ENCODE peak calls at places on chromosomes 12 and 14, in eight cellular contexts. One of them, this sample, is unnamed.

GRCh38 chr12:96466939-96467751 is 22.2 kb upstream of the CFAP54 start:
- DNase-seq in transverse colon: no peak
- DNase-seq in pancreas: no peak
- DNase-seq in tibial artery: no peak
- DNase-seq in neural progenitor cell: no peak
- DNase-seq in left ventricle myocardium inferior: no peak
- DNase-seq in H9: no peak
- DNase-seq in A673: no peak
- DNase-seq in this sample: no peak

GRCh38 chr12:102053062-102053349 is 8.8 kb downstream of the WASHC3 start:
- DNase-seq in left ventricle myocardium inferior: no peak
- DNase-seq in neural progenitor cell: no peak
- DNase-seq in tibial artery: no peak
- DNase-seq in A673: no peak
- DNase-seq in H9: no peak
- DNase-seq in transverse colon: no peak
- DNase-seq in pancreas: no peak
- DNase-seq in this sample: no peak

GRCh38 chr14:45698462-45699134 is 445.6 kb upstream of the MIS18BP1 start:
- DNase-seq in H9: no peak
- DNase-seq in left ventricle myocardium inferior: no peak
- DNase-seq in neural progenitor cell: no peak
- DNase-seq in pancreas: peak; percentile 15
- DNase-seq in A673: no peak
- DNase-seq in transverse colon: peak; percentile 21
- DNase-seq in tibial artery: no peak
- DNase-seq in this sample: no peak

GRCh38 chr12:89707992-89708792 is 446 bp downstream of the ATP2B1 start:
- DNase-seq in pancreas: peak; percentile 47
- DNase-seq in transverse colon: peak; percentile 47
- DNase-seq in left ventricle myocardium inferior: peak; percentile 31
- DNase-seq in H9: peak; percentile 46
- DNase-seq in neural progenitor cell: peak; percentile 53
- DNase-seq in A673: peak; percentile 28
- DNase-seq in tibial artery: no peak
- DNase-seq in this sample: peak; percentile 47

GRCh38 chr12:120094485-120094884 is 22.1 kb downstream of the RAB35 start:
- DNase-seq in transverse colon: no peak
- DNase-seq in H9: no peak
- DNase-seq in tibial artery: no peak
- DNase-seq in neural progenitor cell: no peak
- DNase-seq in A673: no peak
- DNase-seq in left ventricle myocardium inferior: no peak
- DNase-seq in pancreas: no peak
- DNase-seq in this sample: no peak

GRCh38 chr14:88882236-88882635 is 57.8 kb downstream of the TTC8 start:
- DNase-seq in neural progenitor cell: no peak
- DNase-seq in A673: no peak
- DNase-seq in left ventricle myocardium inferior: no peak
- DNase-seq in transverse colon: no peak
- DNase-seq in tibial artery: no peak
- DNase-seq in H9: no peak
- DNase-seq in pancreas: no peak
- DNase-seq in this sample: no peak

GRCh38 chr12:112025808-112026375 is 12.7 kb downstream of the ERP29 start:
- DNase-seq in pancreas: no peak
- DNase-seq in left ventricle myocardium inferior: no peak
- DNase-seq in transverse colon: no peak
- DNase-seq in tibial artery: no peak
- DNase-seq in H9: no peak
- DNase-seq in A673: no peak
- DNase-seq in neural progenitor cell: no peak
- DNase-seq in this sample: no peak

GRCh38 chr12:89225808-89226368 is 126.4 kb downstream of the DUSP6 start:
- DNase-seq in transverse colon: peak; percentile 64
- DNase-seq in H9: peak; percentile 65
- DNase-seq in neural progenitor cell: peak; percentile 12
- DNase-seq in A673: peak; percentile 51
- DNase-seq in tibial artery: peak; percentile 33
- DNase-seq in left ventricle myocardium inferior: no peak
- DNase-seq in pancreas: peak; percentile 35
- DNase-seq in this sample: peak; percentile 77

GRCh38 chr12:26629864-26630263 is 203.1 kb downstream of the ITPR2 start:
- DNase-seq in left ventricle myocardium inferior: no peak
- DNase-seq in pancreas: no peak
- DNase-seq in tibial artery: no peak
- DNase-seq in A673: peak; percentile 12
- DNase-seq in transverse colon: no peak
- DNase-seq in neural progenitor cell: peak; percentile 30
- DNase-seq in H9: no peak
- DNase-seq in this sample: no peak

GRCh38 chr12:45611061-45611460 is 118.4 kb upstream of the ARID2 start:
- DNase-seq in neural progenitor cell: no peak
- DNase-seq in left ventricle myocardium inferior: no peak
- DNase-seq in A673: no peak
- DNase-seq in tibial artery: no peak
- DNase-seq in H9: no peak
- DNase-seq in pancreas: no peak
- DNase-seq in transverse colon: no peak
- DNase-seq in this sample: no peak

GRCh38 chr12:117641885-117642284 is 280.5 kb upstream of the NOS1 start:
- DNase-seq in H9: no peak
- DNase-seq in left ventricle myocardium inferior: no peak
- DNase-seq in A673: no peak
- DNase-seq in neural progenitor cell: no peak
- DNase-seq in pancreas: no peak
- DNase-seq in transverse colon: no peak
- DNase-seq in tibial artery: no peak
- DNase-seq in this sample: no peak

GRCh38 chr14:22427771-22428228 is 161.2 kb downstream of the DAD1 start:
- DNase-seq in pancreas: no peak
- DNase-seq in left ventricle myocardium inferior: peak; percentile 26
- DNase-seq in H9: no peak
- DNase-seq in transverse colon: no peak
- DNase-seq in tibial artery: peak; percentile 62
- DNase-seq in A673: peak; percentile 90
- DNase-seq in neural progenitor cell: peak; percentile 17
- DNase-seq in this sample: peak; percentile 61

GRCh38 chr14:89365071-89365801 is 51.8 kb downstream of the FOXN3 start:
- DNase-seq in left ventricle myocardium inferior: no peak
- DNase-seq in tibial artery: peak; percentile 33
- DNase-seq in neural progenitor cell: no peak
- DNase-seq in H9: no peak
- DNase-seq in pancreas: peak; percentile 34
- DNase-seq in transverse colon: peak; percentile 59
- DNase-seq in A673: peak; percentile 82
- DNase-seq in this sample: peak; percentile 35

GRCh38 chr14:36238666-36239363 is 62.3 kb upstream of the PTCSC3 start:
- DNase-seq in transverse colon: no peak
- DNase-seq in A673: peak; percentile 60
- DNase-seq in neural progenitor cell: no peak
- DNase-seq in tibial artery: no peak
- DNase-seq in pancreas: no peak
- DNase-seq in H9: no peak
- DNase-seq in left ventricle myocardium inferior: no peak
- DNase-seq in this sample: peak; percentile 46

GRCh38 chr14:56135001-56135400 is 16.8 kb downstream of the PELI2 start:
- DNase-seq in A673: no peak
- DNase-seq in H9: no peak
- DNase-seq in pancreas: peak; percentile 77
- DNase-seq in transverse colon: no peak
- DNase-seq in left ventricle myocardium inferior: no peak
- DNase-seq in neural progenitor cell: no peak
- DNase-seq in tibial artery: no peak
- DNase-seq in this sample: no peak

GRCh38 chr14:68822132-68822651 is 29.3 kb upstream of the ZFP36L1 start:
- DNase-seq in tibial artery: no peak
- DNase-seq in transverse colon: no peak
- DNase-seq in neural progenitor cell: no peak
- DNase-seq in left ventricle myocardium inferior: no peak
- DNase-seq in pancreas: no peak
- DNase-seq in A673: no peak
- DNase-seq in H9: no peak
- DNase-seq in this sample: no peak

GRCh38 chr14:99006271-99006670 is 265.7 kb downstream of the BCL11B start:
- DNase-seq in left ventricle myocardium inferior: no peak
- DNase-seq in pancreas: no peak
- DNase-seq in tibial artery: no peak
- DNase-seq in neural progenitor cell: no peak
- DNase-seq in transverse colon: no peak
- DNase-seq in A673: no peak
- DNase-seq in H9: no peak
- DNase-seq in this sample: no peak

GRCh38 chr14:60722836-60723217 is 1.3 kb downstream of the SIX4 start:
- DNase-seq in pancreas: peak; percentile 66
- DNase-seq in transverse colon: peak; percentile 7
- DNase-seq in tibial artery: no peak
- DNase-seq in neural progenitor cell: no peak
- DNase-seq in A673: no peak
- DNase-seq in left ventricle myocardium inferior: no peak
- DNase-seq in H9: peak; percentile 56
- DNase-seq in this sample: no peak

GRCh38 chr14:75242546-75243273 is 35.9 kb upstream of the FOS start:
- DNase-seq in neural progenitor cell: peak; percentile 65
- DNase-seq in transverse colon: peak; percentile 48
- DNase-seq in tibial artery: peak; percentile 39
- DNase-seq in pancreas: no peak
- DNase-seq in left ventricle myocardium inferior: peak; percentile 28
- DNase-seq in H9: no peak
- DNase-seq in A673: peak; percentile 99
- DNase-seq in this sample: no peak

GRCh38 chr14:71001742-71002141 is 94.5 kb downstream of the PCNX1 start:
- DNase-seq in A673: no peak
- DNase-seq in neural progenitor cell: no peak
- DNase-seq in pancreas: no peak
- DNase-seq in left ventricle myocardium inferior: no peak
- DNase-seq in H9: no peak
- DNase-seq in tibial artery: no peak
- DNase-seq in transverse colon: no peak
- DNase-seq in this sample: no peak

GRCh38 chr14:54146601-54147000 is 190.0 kb upstream of the BMP4 start:
- DNase-seq in pancreas: no peak
- DNase-seq in neural progenitor cell: no peak
- DNase-seq in tibial artery: no peak
- DNase-seq in transverse colon: no peak
- DNase-seq in left ventricle myocardium inferior: no peak
- DNase-seq in A673: peak; percentile 57
- DNase-seq in H9: no peak
- DNase-seq in this sample: no peak

GRCh38 chr12:110546339-110546738 is 36.8 kb downstream of the PPTC7 start:
- DNase-seq in tibial artery: no peak
- DNase-seq in neural progenitor cell: no peak
- DNase-seq in transverse colon: no peak
- DNase-seq in H9: no peak
- DNase-seq in pancreas: no peak
- DNase-seq in A673: peak; percentile 54
- DNase-seq in left ventricle myocardium inferior: no peak
- DNase-seq in this sample: no peak

GRCh38 chr14:91418387-91419043 is 895 bp upstream of the CCDC88C start:
- DNase-seq in neural progenitor cell: peak; percentile 70
- DNase-seq in left ventricle myocardium inferior: peak; percentile 66
- DNase-seq in tibial artery: peak; percentile 47
- DNase-seq in A673: peak; percentile 78
- DNase-seq in H9: peak; percentile 83
- DNase-seq in pancreas: peak; percentile 65
- DNase-seq in transverse colon: peak; percentile 81
- DNase-seq in this sample: peak; percentile 78

GRCh38 chr14:100424504-100425453 is 101.6 kb downstream of the SLC25A47 start:
- DNase-seq in left ventricle myocardium inferior: no peak
- DNase-seq in H9: no peak
- DNase-seq in transverse colon: peak; percentile 50
- DNase-seq in A673: no peak
- DNase-seq in tibial artery: no peak
- DNase-seq in pancreas: no peak
- DNase-seq in neural progenitor cell: no peak
- DNase-seq in this sample: no peak
- H3K27ac ChIP-seq in left ventricle myocardium inferior: no peak overlapping the region
- H3K27ac ChIP-seq in H9: no peak overlapping the region
- H3K27ac ChIP-seq in transverse colon: peak overlapping the region; percentile 25
- H3K27ac ChIP-seq in A673: no peak overlapping the region
- H3K27ac ChIP-seq in tibial artery: no peak overlapping the region
- H3K27ac ChIP-seq in pancreas: no peak overlapping the region
- H3K27ac ChIP-seq in neural progenitor cell: no peak overlapping the region
- H3K27ac ChIP-seq in this sample: no peak overlapping the region

GRCh38 chr12:6351622-6352021 is 9.7 kb upstream of the TNFRSF1A start:
- DNase-seq in H9: no peak
- DNase-seq in A673: no peak
- DNase-seq in neural progenitor cell: no peak
- DNase-seq in pancreas: no peak
- DNase-seq in transverse colon: no peak
- DNase-seq in left ventricle myocardium inferior: no peak
- DNase-seq in tibial artery: no peak
- DNase-seq in this sample: no peak

GRCh38 chr12:6346942-6347341 is 5.1 kb upstream of the TNFRSF1A start:
- DNase-seq in A673: no peak
- DNase-seq in left ventricle myocardium inferior: no peak
- DNase-seq in pancreas: no peak
- DNase-seq in H9: no peak
- DNase-seq in transverse colon: no peak
- DNase-seq in tibial artery: no peak
- DNase-seq in neural progenitor cell: no peak
- DNase-seq in this sample: no peak

GRCh38 chr12:6345319-6346071 is 3.6 kb upstream of the TNFRSF1A start:
- DNase-seq in neural progenitor cell: no peak
- DNase-seq in left ventricle myocardium inferior: no peak
- DNase-seq in A673: no peak
- DNase-seq in transverse colon: no peak
- DNase-seq in H9: no peak
- DNase-seq in pancreas: peak; percentile 46
- DNase-seq in tibial artery: peak; percentile 80
- DNase-seq in this sample: no peak

GRCh38 chr12:6346235-6346832 is 4.5 kb upstream of the TNFRSF1A start:
- DNase-seq in H9: no peak
- DNase-seq in A673: no peak
- DNase-seq in tibial artery: no peak
- DNase-seq in left ventricle myocardium inferior: no peak
- DNase-seq in pancreas: no peak
- DNase-seq in neural progenitor cell: no peak
- DNase-seq in transverse colon: no peak
- DNase-seq in this sample: no peak

GRCh38 chr12:6347367-6348338 is 5.8 kb upstream of the TNFRSF1A start:
- DNase-seq in left ventricle myocardium inferior: peak; percentile 61
- DNase-seq in H9: no peak
- DNase-seq in transverse colon: no peak
- DNase-seq in neural progenitor cell: no peak
- DNase-seq in tibial artery: peak; percentile 87
- DNase-seq in A673: no peak
- DNase-seq in pancreas: peak; percentile 44
- DNase-seq in this sample: peak; percentile 35
- H3K27ac ChIP-seq in left ventricle myocardium inferior: peak overlapping the region; percentile 77
- H3K27ac ChIP-seq in H9: no peak overlapping the region
- H3K27ac ChIP-seq in transverse colon: peak overlapping the region; percentile 64
- H3K27ac ChIP-seq in neural progenitor cell: no peak overlapping the region
- H3K27ac ChIP-seq in tibial artery: peak overlapping the region; percentile 99
- H3K27ac ChIP-seq in A673: no peak overlapping the region
- H3K27ac ChIP-seq in pancreas: peak overlapping the region; percentile 55
- H3K27ac ChIP-seq in this sample: no peak overlapping the region

GRCh38 chr14:59246566-59246965 is 58.1 kb downstream of the DAAM1 start:
- DNase-seq in transverse colon: no peak
- DNase-seq in A673: no peak
- DNase-seq in tibial artery: no peak
- DNase-seq in neural progenitor cell: no peak
- DNase-seq in H9: no peak
- DNase-seq in left ventricle myocardium inferior: no peak
- DNase-seq in pancreas: no peak
- DNase-seq in this sample: no peak
- H3K27ac ChIP-seq in transverse colon: no peak overlapping the region
- H3K27ac ChIP-seq in A673: no peak overlapping the region
- H3K27ac ChIP-seq in tibial artery: no peak overlapping the region
- H3K27ac ChIP-seq in neural progenitor cell: no peak overlapping the region
- H3K27ac ChIP-seq in H9: no peak overlapping the region
- H3K27ac ChIP-seq in left ventricle myocardium inferior: no peak overlapping the region
- H3K27ac ChIP-seq in pancreas: no peak overlapping the region
- H3K27ac ChIP-seq in this sample: no peak overlapping the region

GRCh38 chr12:93500667-93501066 is 33.4 kb downstream of the MRPL42 start:
- DNase-seq in H9: no peak
- DNase-seq in neural progenitor cell: no peak
- DNase-seq in A673: no peak
- DNase-seq in transverse colon: no peak
- DNase-seq in tibial artery: no peak
- DNase-seq in left ventricle myocardium inferior: no peak
- DNase-seq in pancreas: no peak
- DNase-seq in this sample: no peak
- H3K27ac ChIP-seq in H9: no peak overlapping the region
- H3K27ac ChIP-seq in neural progenitor cell: no peak overlapping the region
- H3K27ac ChIP-seq in A673: no peak overlapping the region
- H3K27ac ChIP-seq in transverse colon: no peak overlapping the region
- H3K27ac ChIP-seq in tibial artery: no peak overlapping the region
- H3K27ac ChIP-seq in left ventricle myocardium inferior: no peak overlapping the region
- H3K27ac ChIP-seq in pancreas: no peak overlapping the region
- H3K27ac ChIP-seq in this sample: no peak overlapping the region

This sample was measured in lung.